ENCODE peak calls at places on chromosomes 3 and 15, in seven cellular contexts. M is left cardiac atrium, D is nephron progenitor cell, B is EL, W is hypothalamus, V is GM03348, R is NCI-H774. K is an unnamed sample.
A peak's percentile ranks its signal among the peaks of the same experiment; 100 is the strongest.

GRCh38 chr15:64092864-64093626 is 593 bp downstream of the CIAO2A start:
- DNase-seq in M (peak; percentile 58), D (peak; percentile 36), B (peak; percentile 53), W (no peak), V (peak; percentile 54), R (no peak), K (peak; percentile 83)

GRCh38 chr3:67685499-67685898 is 31.1 kb upstream of the SUCLG2 start:
- DNase-seq in M (no peak), D (no peak), B (no peak), W (no peak), V (no peak), R (no peak), K (peak; percentile 5)

GRCh38 chr3:98954806-98955205 is 53.3 kb upstream of the DCBLD2 start:
- DNase-seq in M (no peak), D (no peak), B (peak; percentile 60), W (no peak), V (peak; percentile 39), R (no peak), K (no peak)

GRCh38 chr15:75042730-75043508 is 19.5 kb downstream of the PPCDC start:
- DNase-seq in M (peak; percentile 79), D (peak; percentile 46), B (peak; percentile 39), W (peak; percentile 71), V (peak; percentile 24), R (no peak), K (peak; percentile 36)

GRCh38 chr3:36969540-36970432 is 23.1 kb downstream of the EPM2AIP1 start:
- DNase-seq in M (peak; percentile 47), D (peak; percentile 35), B (peak; percentile 81), W (no peak), V (peak; percentile 40), R (peak; percentile 35), K (peak; percentile 91)

GRCh38 chr3:160183375-160184076 is 41.7 kb upstream of the C3orf80 start:
- DNase-seq in M (no peak), D (no peak), B (no peak), W (no peak), V (peak; percentile 32), R (no peak), K (peak; percentile 38)

GRCh38 chr3:157857461-157857860 is 248.8 kb downstream of the SHOX2 start:
- DNase-seq in M (no peak), D (peak; percentile 5), B (no peak), W (no peak), V (no peak), R (no peak), K (no peak)

GRCh38 chr3:159674583-159674982 is 314.1 kb upstream of the IL12A start:
- DNase-seq in M (no peak), D (no peak), B (no peak), W (no peak), V (no peak), R (no peak), K (no peak)

GRCh38 chr3:113952921-113953320 is 5.1 kb downstream of the ZDHHC23 start:
- DNase-seq in M (no peak), D (no peak), B (no peak), W (no peak), V (peak; percentile 37), R (no peak), K (no peak)

GRCh38 chr15:80898040-80898439 is 91.6 kb downstream of the MESD start:
- DNase-seq in M (no peak), D (no peak), B (no peak), W (no peak), V (no peak), R (no peak), K (no peak)

GRCh38 chr15:72685301-72685924 is 569 bp downstream of the HIGD2B start:
- DNase-seq in M (no peak), D (no peak), B (no peak), W (no peak), V (no peak), R (no peak), K (no peak)

GRCh38 chr3:11306815-11307589 is 34.8 kb downstream of the ATG7 start:
- DNase-seq in M (no peak), D (no peak), B (no peak), W (no peak), V (no peak), R (no peak), K (peak; percentile 74)